ENCODE peak calls at places on chromosome 1, in four cellular contexts. U, E, J and X are unnamed samples.

GRCh38 chr1:26275580-26276431 is 4.1 kb upstream of the SH3BGRL3 start:
- DNase-seq in U (peak), E (peak), J (peak), X (no peak)

GRCh38 chr1:112855152-112855836 is 100.7 kb downstream of the SLC16A1 start:
- DNase-seq in J (no peak), U (no peak), E (no peak), X (no peak)

GRCh38 chr1:179742717-179743678 is at the start of gene FAM163A:
- DNase-seq in E (peak), J (no peak), U (no peak), X (no peak)

GRCh38 chr1:1281533-1282321 is 1.5 kb downstream of the SCNN1D start:
- DNase-seq in U (no peak), J (no peak), E (peak), X (no peak)

GRCh38 chr1:84164156-84164555 is 20.1 kb downstream of the PRKACB start:
- DNase-seq in J (no peak), U (no peak), E (no peak), X (no peak)

GRCh38 chr1:24535021-24535424 is 20.9 kb upstream of the NCMAP start:
- DNase-seq in E (no peak), U (no peak), J (peak), X (no peak)

GRCh38 chr1:234820597-234820996 is 210.6 kb upstream of the IRF2BP2 start:
- DNase-seq in E (no peak), U (no peak), J (no peak), X (no peak)

GRCh38 chr1:162328507-162328906 is 48.1 kb downstream of the SPATA46 start:
- DNase-seq in U (no peak), E (no peak), J (no peak), X (no peak)

GRCh38 chr1:228983231-228983660 is 248.0 kb downstream of the RHOU start:
- DNase-seq in J (no peak), U (no peak), E (no peak), X (no peak)

GRCh38 chr1:9836632-9836960 is 12.8 kb upstream of the CLSTN1 start:
- DNase-seq in U (no peak), E (no peak), J (no peak), X (no peak)

GRCh38 chr1:228337031-228337564 is 69.5 kb downstream of the TRIM11 start:
- DNase-seq in U (no peak), J (no peak), E (peak), X (no peak)

GRCh38 chr1:7105258-7105657 is 320.0 kb downstream of the CAMTA1 start:
- DNase-seq in E (no peak), J (no peak), U (no peak), X (no peak)

GRCh38 chr1:42439940-42440339 is 15.9 kb downstream of the ZMYND12 start:
- DNase-seq in J (no peak), U (no peak), E (no peak), X (no peak)

GRCh38 chr1:110570307-110570706 is 35.9 kb downstream of the KCNA2 start:
- DNase-seq in E (no peak), U (no peak), J (no peak), X (no peak)

GRCh38 chr1:87111659-87112339 is 197.4 kb downstream of the HS2ST1 start:
- DNase-seq in U (no peak), E (no peak), J (no peak), X (no peak)

GRCh38 chr1:55276671-55277376 is 61.7 kb upstream of the USP24 start:
- DNase-seq in J (no peak), E (peak), U (peak), X (no peak)

GRCh38 chr1:24481098-24481497 is 21.5 kb upstream of the RCAN3 start:
- DNase-seq in J (peak), E (no peak), U (no peak), X (peak)

GRCh38 chr1:18041107-18041506 is 66.5 kb upstream of the IGSF21 start:
- DNase-seq in U (no peak), E (no peak), J (no peak), X (no peak)

GRCh38 chr1:208184993-208185703 is 59.0 kb downstream of the PLXNA2 start:
- DNase-seq in U (no peak), E (no peak), J (no peak), X (no peak)

GRCh38 chr1:31666290-31666963 is 21.8 kb upstream of the PEF1 start:
- DNase-seq in E (no peak), U (peak), J (no peak), X (no peak)

GRCh38 chr1:52904590-52905375 is 16.8 kb downstream of the ECHDC2 start:
- DNase-seq in J (peak), U (no peak), E (no peak), X (no peak)

GRCh38 chr1:101820080-101820479 is 176.6 kb downstream of the OLFM3 start:
- DNase-seq in U (no peak), J (no peak), E (no peak), X (no peak)

GRCh38 chr1:25695066-25695990 is 78.7 kb downstream of the MAN1C1 start:
- DNase-seq in E (peak), U (peak), J (no peak), X (no peak)

GRCh38 chr1:230359992-230360391 is 66.1 kb downstream of the PGBD5 start:
- DNase-seq in J (no peak), U (no peak), E (no peak), X (no peak)

GRCh38 chr1:113118266-113118665 is 45.3 kb downstream of the LRIG2 start:
- DNase-seq in U (no peak), J (no peak), E (no peak), X (no peak)

GRCh38 chr1:22709891-22710687 is 550 bp upstream of the EPHB2 start:
- DNase-seq in E (peak), U (peak), J (peak), X (no peak)

GRCh38 chr1:1594602-1594981 is 5.3 kb downstream of the FNDC10 start:
- DNase-seq in J (no peak), U (no peak), E (no peak), X (no peak)

GRCh38 chr1:145858238-145858936 is 494 bp downstream of the PIAS3 start:
- DNase-seq in U (peak), E (peak), J (peak), X (no peak)

GRCh38 chr1:18557621-18558465 is 72.8 kb upstream of the PAX7 start:
- DNase-seq in E (no peak), J (no peak), U (no peak), X (no peak)

GRCh38 chr1:70429219-70429618 is 18.2 kb downstream of the CTH start:
- DNase-seq in E (no peak), U (no peak), J (no peak), X (no peak)

GRCh38 chr1:12514597-12514996 is 103.4 kb downstream of the DHRS3 start:
- DNase-seq in U (no peak), E (no peak), J (no peak), X (no peak)

GRCh38 chr1:212669102-212669501 is 30.5 kb downstream of the BATF3 start:
- DNase-seq in U (no peak), J (no peak), E (no peak), X (no peak)

GRCh38 chr1:59552001-59552400 is 255.1 kb downstream of the FGGY start:
- DNase-seq in J (no peak), U (no peak), E (no peak), X (no peak)

GRCh38 chr1:92536593-92537332 is 50.0 kb upstream of the GFI1 start:
- DNase-seq in J (no peak), U (no peak), E (no peak), X (peak)
- H3K27ac ChIP-seq in J (peak), U (no peak), E (no peak), X (peak)

DNA sequence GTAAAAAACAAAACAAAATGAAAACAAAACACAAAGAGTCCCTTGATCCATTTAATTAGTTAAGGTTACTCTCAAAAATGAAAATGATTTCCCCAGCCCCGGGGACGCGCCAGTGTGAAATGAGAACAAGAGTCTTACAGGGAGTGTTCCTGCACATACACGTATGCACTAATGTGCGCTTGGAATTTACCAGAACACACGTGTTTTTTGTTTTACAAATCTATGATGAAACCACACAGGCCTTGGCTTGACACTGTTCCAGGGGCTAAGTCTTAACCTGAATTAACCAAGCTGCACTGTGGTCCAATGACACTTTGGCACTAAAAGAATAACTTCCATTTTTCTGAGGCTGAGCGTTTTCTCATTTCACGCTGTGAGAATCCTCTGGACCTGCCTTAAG is 63.7 kb downstream of the SLC45A1 start:
- DNase-seq in U (no peak), J (no peak), E (no peak), X (no peak)
- H3K27ac ChIP-seq in U (no peak), J (no peak), E (peak), X (no peak)

GRCh38 chr1:164709108-164709507 is 150.1 kb downstream of the PBX1 start:
- DNase-seq in J (no peak), U (no peak), E (no peak), X (no peak)

GRCh38 chr1:164709541-164710287 is 150.7 kb downstream of the PBX1 start:
- DNase-seq in E (no peak), J (no peak), U (no peak), X (no peak)

GRCh38 chr1:164708596-164708995 is 149.6 kb downstream of the PBX1 start:
- DNase-seq in U (no peak), E (no peak), J (no peak), X (no peak)

GRCh38 chr1:164713446-164714204 is 154.6 kb downstream of the PBX1 start:
- DNase-seq in E (no peak), U (no peak), J (no peak), X (no peak)

DNA sequence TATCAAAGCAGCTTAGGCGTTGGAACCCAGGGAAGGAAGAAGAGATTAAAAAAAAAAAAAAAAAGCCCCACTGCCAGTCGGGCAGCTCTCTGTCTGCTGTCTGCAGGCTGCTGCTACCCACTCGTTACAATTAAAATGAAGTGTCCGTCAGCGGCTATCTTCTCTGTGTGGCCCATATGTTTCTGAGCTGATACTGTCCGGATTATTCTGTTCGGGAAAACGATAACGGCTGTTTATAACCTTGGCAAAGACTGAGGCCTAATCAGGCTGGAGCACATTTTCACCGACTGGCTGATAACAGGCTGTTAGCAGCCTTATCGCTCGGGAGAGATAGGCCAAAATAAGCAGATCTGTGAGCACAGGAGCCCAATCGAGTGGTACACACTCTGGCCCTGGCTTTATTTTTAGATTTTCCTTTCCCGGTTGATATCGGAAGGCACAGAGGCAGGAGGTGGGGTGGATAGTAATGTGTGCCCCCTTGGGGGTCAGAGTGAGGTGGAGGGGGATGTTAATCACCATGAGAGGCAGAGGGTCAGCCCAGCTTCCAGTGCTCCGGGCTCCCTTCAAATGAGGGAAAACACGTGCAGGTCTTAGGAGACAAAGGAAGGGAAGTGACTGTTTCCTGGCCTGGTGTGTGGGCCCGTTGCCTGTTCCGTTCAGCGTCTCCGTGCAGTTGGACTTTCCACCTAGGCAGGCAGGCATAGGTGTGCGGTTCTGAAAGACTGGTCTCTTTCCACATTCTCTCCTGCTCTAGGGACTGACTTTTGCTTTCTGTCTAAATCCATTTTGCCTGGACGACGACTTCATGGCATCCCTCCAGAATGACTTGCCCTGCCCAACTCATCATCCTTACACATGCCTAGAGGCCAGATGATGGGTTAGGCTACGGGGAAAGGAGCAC is 153.4 kb downstream of the PBX1 start:
- DNase-seq in E (peak), J (no peak), U (no peak), X (no peak)
- H3K27ac ChIP-seq in E (peak), J (no peak), U (peak), X (no peak)

DNA sequence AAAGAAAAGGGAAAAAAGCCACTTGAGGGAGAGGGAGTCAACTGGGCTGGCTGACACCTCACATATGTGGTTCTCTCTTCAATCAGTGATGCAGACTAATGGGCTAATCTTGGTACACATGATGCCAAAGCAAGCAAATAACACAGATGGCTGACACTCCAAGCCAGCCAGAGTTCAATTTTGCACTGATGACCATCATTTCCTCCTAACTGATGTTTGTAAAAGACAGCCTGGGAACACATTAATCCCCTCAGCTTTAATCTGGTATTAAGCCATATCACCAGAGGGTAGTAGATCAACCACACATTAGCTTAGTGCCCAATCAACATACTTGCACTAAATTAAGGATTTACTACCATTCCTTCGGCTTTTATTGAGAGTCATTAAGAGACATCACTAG is 2.8 kb downstream of the VPS72 start:
- DNase-seq in J (no peak), U (no peak), E (no peak), X (no peak)
- H3K27ac ChIP-seq in J (no peak), U (no peak), E (no peak), X (no peak)

GRCh38 chr1:45491464-45492260 is 699 bp upstream of the TESK2 start:
- DNase-seq in U (no peak), J (no peak), E (no peak), X (no peak)
- H3K27ac ChIP-seq in U (peak), J (peak), E (peak), X (no peak)

GRCh38 chr1:63274979-63275378 is 47.4 kb upstream of the FOXD3 start:
- DNase-seq in E (no peak), U (no peak), J (no peak), X (no peak)

GRCh38 chr1:63277195-63278192 is 44.9 kb upstream of the FOXD3 start:
- DNase-seq in E (no peak), J (no peak), U (no peak), X (no peak)

GRCh38 chr1:63274371-63274770 is 48.0 kb upstream of the FOXD3 start:
- DNase-seq in J (no peak), U (no peak), E (no peak), X (no peak)

GRCh38 chr1:63272811-63273210 is 49.6 kb upstream of the FOXD3 start:
- DNase-seq in J (no peak), E (no peak), U (no peak), X (no peak)

DNA sequence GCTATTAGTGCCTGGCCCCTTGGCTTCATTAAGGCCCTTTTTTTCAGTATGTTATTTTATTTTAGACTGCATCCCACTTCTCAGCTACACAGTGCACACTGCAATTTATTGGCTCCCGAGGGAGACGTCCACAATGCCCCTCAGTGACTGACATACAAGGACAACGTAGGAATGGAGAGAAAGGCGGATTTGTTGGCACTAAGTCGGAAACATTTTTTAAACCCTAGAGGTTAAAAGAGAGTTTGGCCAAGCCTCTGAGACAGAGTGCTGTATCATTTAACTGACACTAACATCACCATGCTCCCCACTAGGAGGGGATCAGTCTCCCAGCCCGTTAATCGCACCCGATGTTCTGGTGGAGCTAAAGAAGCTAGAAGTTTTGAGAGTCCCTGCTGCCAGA is 45.7 kb upstream of the FOXD3 start:
- DNase-seq in U (no peak), E (no peak), J (no peak), X (no peak)
- H3K27ac ChIP-seq in U (peak), E (no peak), J (no peak), X (no peak)